ENCODE peak calls at places on chromosome 20, in nine cellular contexts. One of them, this sample, is unnamed.
A peak's percentile ranks its signal among the peaks of the same experiment; 100 is the strongest.

GRCh38 chr20:12698817-12699216 is 310.0 kb upstream of the SPTLC3 start:
- DNase-seq in lower leg skin: no peak
- DNase-seq in progenitor cell of endocrine pancreas: no peak
- DNase-seq in fibroblast of villous mesenchyme: no peak
- DNase-seq in PC-3: no peak
- DNase-seq in IMR-90: no peak
- DNase-seq in nephron progenitor cell: no peak
- DNase-seq in thoracic aorta: no peak
- DNase-seq in HL-60: no peak
- DNase-seq in this sample: no peak

GRCh38 chr20:34980543-34981213 is 25.0 kb downstream of the MYH7B start:
- DNase-seq in lower leg skin: no peak
- DNase-seq in progenitor cell of endocrine pancreas: no peak
- DNase-seq in fibroblast of villous mesenchyme: peak; percentile 58
- DNase-seq in PC-3: no peak
- DNase-seq in IMR-90: peak; percentile 22
- DNase-seq in nephron progenitor cell: no peak
- DNase-seq in thoracic aorta: no peak
- DNase-seq in HL-60: no peak
- DNase-seq in this sample: no peak

GRCh38 chr20:55678126-55678525 is 327.2 kb downstream of the CBLN4 start:
- DNase-seq in lower leg skin: no peak
- DNase-seq in progenitor cell of endocrine pancreas: no peak
- DNase-seq in fibroblast of villous mesenchyme: no peak
- DNase-seq in PC-3: no peak
- DNase-seq in IMR-90: no peak
- DNase-seq in nephron progenitor cell: no peak
- DNase-seq in thoracic aorta: no peak
- DNase-seq in HL-60: no peak
- DNase-seq in this sample: no peak

GRCh38 chr20:44410583-44411019 is 55.1 kb downstream of the HNF4A start:
- DNase-seq in lower leg skin: no peak
- DNase-seq in progenitor cell of endocrine pancreas: no peak
- DNase-seq in fibroblast of villous mesenchyme: no peak
- DNase-seq in PC-3: no peak
- DNase-seq in IMR-90: no peak
- DNase-seq in nephron progenitor cell: no peak
- DNase-seq in thoracic aorta: no peak
- DNase-seq in HL-60: no peak
- DNase-seq in this sample: no peak

GRCh38 chr20:6122873-6123649 is at the start of gene FERMT1:
- DNase-seq in lower leg skin: no peak
- DNase-seq in progenitor cell of endocrine pancreas: peak; percentile 54
- DNase-seq in fibroblast of villous mesenchyme: peak; percentile 55
- DNase-seq in PC-3: peak; percentile 96
- DNase-seq in IMR-90: peak; percentile 54
- DNase-seq in nephron progenitor cell: peak; percentile 71
- DNase-seq in thoracic aorta: no peak
- DNase-seq in HL-60: no peak
- DNase-seq in this sample: peak; percentile 60

GRCh38 chr20:46820682-46821081 is 74.0 kb upstream of the EYA2 start:
- DNase-seq in lower leg skin: peak; percentile 31
- DNase-seq in progenitor cell of endocrine pancreas: no peak
- DNase-seq in fibroblast of villous mesenchyme: no peak
- DNase-seq in PC-3: no peak
- DNase-seq in IMR-90: no peak
- DNase-seq in nephron progenitor cell: no peak
- DNase-seq in thoracic aorta: no peak
- DNase-seq in HL-60: no peak
- DNase-seq in this sample: no peak

GRCh38 chr20:33415948-33416347 is 14.6 kb upstream of the CDK5RAP1 start:
- DNase-seq in lower leg skin: no peak
- DNase-seq in progenitor cell of endocrine pancreas: no peak
- DNase-seq in fibroblast of villous mesenchyme: peak; percentile 51
- DNase-seq in PC-3: peak; percentile 44
- DNase-seq in IMR-90: peak; percentile 35
- DNase-seq in nephron progenitor cell: peak; percentile 23
- DNase-seq in thoracic aorta: no peak
- DNase-seq in HL-60: no peak
- DNase-seq in this sample: peak; percentile 24

GRCh38 chr20:24818056-24818455 is 131.0 kb upstream of the CST7 start:
- DNase-seq in lower leg skin: no peak
- DNase-seq in progenitor cell of endocrine pancreas: no peak
- DNase-seq in fibroblast of villous mesenchyme: no peak
- DNase-seq in PC-3: no peak
- DNase-seq in IMR-90: no peak
- DNase-seq in nephron progenitor cell: no peak
- DNase-seq in thoracic aorta: no peak
- DNase-seq in HL-60: no peak
- DNase-seq in this sample: no peak

GRCh38 chr20:47927385-47927851 is 142.1 kb upstream of the SULF2 start:
- DNase-seq in lower leg skin: no peak
- DNase-seq in progenitor cell of endocrine pancreas: no peak
- DNase-seq in fibroblast of villous mesenchyme: peak; percentile 36
- DNase-seq in PC-3: peak; percentile 90
- DNase-seq in IMR-90: peak; percentile 21
- DNase-seq in nephron progenitor cell: no peak
- DNase-seq in thoracic aorta: no peak
- DNase-seq in HL-60: no peak
- DNase-seq in this sample: no peak

GRCh38 chr20:1390552-1391403 is 2.1 kb downstream of the FKBP1A start:
- DNase-seq in lower leg skin: peak; percentile 68
- DNase-seq in progenitor cell of endocrine pancreas: no peak
- DNase-seq in fibroblast of villous mesenchyme: no peak
- DNase-seq in PC-3: no peak
- DNase-seq in IMR-90: no peak
- DNase-seq in nephron progenitor cell: no peak
- DNase-seq in thoracic aorta: no peak
- DNase-seq in HL-60: no peak
- DNase-seq in this sample: peak; percentile 39

GRCh38 chr20:17225891-17226409 is 890 bp upstream of the PCSK2 start:
- DNase-seq in lower leg skin: no peak
- DNase-seq in progenitor cell of endocrine pancreas: peak; percentile 17
- DNase-seq in fibroblast of villous mesenchyme: no peak
- DNase-seq in PC-3: no peak
- DNase-seq in IMR-90: no peak
- DNase-seq in nephron progenitor cell: peak; percentile 45
- DNase-seq in thoracic aorta: no peak
- DNase-seq in HL-60: no peak
- DNase-seq in this sample: no peak

GRCh38 chr20:57762531-57763234 is 52.9 kb upstream of the PMEPA1 start:
- DNase-seq in lower leg skin: peak; percentile 32
- DNase-seq in progenitor cell of endocrine pancreas: no peak
- DNase-seq in fibroblast of villous mesenchyme: no peak
- DNase-seq in PC-3: no peak
- DNase-seq in IMR-90: no peak
- DNase-seq in nephron progenitor cell: no peak
- DNase-seq in thoracic aorta: no peak
- DNase-seq in HL-60: no peak
- DNase-seq in this sample: no peak

GRCh38 chr20:709864-710761 is 34.5 kb upstream of the SCRT2 start:
- DNase-seq in lower leg skin: no peak
- DNase-seq in progenitor cell of endocrine pancreas: no peak
- DNase-seq in fibroblast of villous mesenchyme: no peak
- DNase-seq in PC-3: no peak
- DNase-seq in IMR-90: no peak
- DNase-seq in nephron progenitor cell: peak; percentile 79
- DNase-seq in thoracic aorta: no peak
- DNase-seq in HL-60: no peak
- DNase-seq in this sample: no peak

GRCh38 chr20:61953789-61954125 is 111.9 kb downstream of the TAF4 start:
- DNase-seq in lower leg skin: peak; percentile 46
- DNase-seq in progenitor cell of endocrine pancreas: no peak
- DNase-seq in fibroblast of villous mesenchyme: no peak
- DNase-seq in PC-3: no peak
- DNase-seq in IMR-90: no peak
- DNase-seq in nephron progenitor cell: no peak
- DNase-seq in thoracic aorta: no peak
- DNase-seq in HL-60: no peak
- DNase-seq in this sample: no peak
- TF ChIP-seq CTCF in lower leg skin: no peak
- TF ChIP-seq CTCF in progenitor cell of endocrine pancreas: no peak
- TF ChIP-seq CTCF in fibroblast of villous mesenchyme: no peak
- TF ChIP-seq CTCF in PC-3: no peak
- TF ChIP-seq CTCF in IMR-90: no peak
- TF ChIP-seq CTCF in nephron progenitor cell: no peak
- TF ChIP-seq CTCF in thoracic aorta: no peak
- TF ChIP-seq CTCF in HL-60: no peak
- TF ChIP-seq CTCF in this sample: no peak

GRCh38 chr20:53750827-53751393 is 157.3 kb upstream of the ZNF217 start:
- DNase-seq in lower leg skin: no peak
- DNase-seq in progenitor cell of endocrine pancreas: no peak
- DNase-seq in fibroblast of villous mesenchyme: peak; percentile 94
- DNase-seq in PC-3: peak; percentile 54
- DNase-seq in IMR-90: peak; percentile 91
- DNase-seq in nephron progenitor cell: no peak
- DNase-seq in thoracic aorta: no peak
- DNase-seq in HL-60: no peak
- DNase-seq in this sample: peak; percentile 76
- TF ChIP-seq CTCF in lower leg skin: no peak
- TF ChIP-seq CTCF in progenitor cell of endocrine pancreas: no peak
- TF ChIP-seq CTCF in fibroblast of villous mesenchyme: no peak
- TF ChIP-seq CTCF in PC-3: no peak
- TF ChIP-seq CTCF in IMR-90: no peak
- TF ChIP-seq CTCF in nephron progenitor cell: no peak
- TF ChIP-seq CTCF in thoracic aorta: no peak
- TF ChIP-seq CTCF in HL-60: no peak
- TF ChIP-seq CTCF in this sample: no peak

GRCh38 chr20:41342474-41343464 is 2.1 kb downstream of the LPIN3 start:
- DNase-seq in lower leg skin: no peak
- DNase-seq in progenitor cell of endocrine pancreas: no peak
- DNase-seq in fibroblast of villous mesenchyme: no peak
- DNase-seq in PC-3: no peak
- DNase-seq in IMR-90: no peak
- DNase-seq in nephron progenitor cell: no peak
- DNase-seq in thoracic aorta: no peak
- DNase-seq in HL-60: no peak
- DNase-seq in this sample: no peak

GRCh38 chr20:41339957-41340326 is 679 bp upstream of the LPIN3 start:
- DNase-seq in lower leg skin: peak; percentile 98
- DNase-seq in progenitor cell of endocrine pancreas: peak; percentile 94
- DNase-seq in fibroblast of villous mesenchyme: peak; percentile 69
- DNase-seq in PC-3: peak; percentile 94
- DNase-seq in IMR-90: peak; percentile 45
- DNase-seq in nephron progenitor cell: peak; percentile 91
- DNase-seq in thoracic aorta: no peak
- DNase-seq in HL-60: peak; percentile 37
- DNase-seq in this sample: peak; percentile 88

GRCh38 chr20:41336711-41337492 is 3.7 kb upstream of the LPIN3 start:
- DNase-seq in lower leg skin: no peak
- DNase-seq in progenitor cell of endocrine pancreas: no peak
- DNase-seq in fibroblast of villous mesenchyme: no peak
- DNase-seq in PC-3: no peak
- DNase-seq in IMR-90: no peak
- DNase-seq in nephron progenitor cell: no peak
- DNase-seq in thoracic aorta: no peak
- DNase-seq in HL-60: no peak
- DNase-seq in this sample: no peak

GRCh38 chr20:41344477-41344876 is 3.9 kb downstream of the LPIN3 start:
- DNase-seq in lower leg skin: no peak
- DNase-seq in progenitor cell of endocrine pancreas: no peak
- DNase-seq in fibroblast of villous mesenchyme: no peak
- DNase-seq in PC-3: no peak
- DNase-seq in IMR-90: no peak
- DNase-seq in nephron progenitor cell: no peak
- DNase-seq in thoracic aorta: no peak
- DNase-seq in HL-60: no peak
- DNase-seq in this sample: no peak

GRCh38 chr20:41340327-41341055 is at the start of gene LPIN3:
- DNase-seq in lower leg skin: peak; percentile 98
- DNase-seq in progenitor cell of endocrine pancreas: peak; percentile 85
- DNase-seq in fibroblast of villous mesenchyme: peak; percentile 94
- DNase-seq in PC-3: peak; percentile 98
- DNase-seq in IMR-90: peak; percentile 63
- DNase-seq in nephron progenitor cell: peak; percentile 94
- DNase-seq in thoracic aorta: peak; percentile 43
- DNase-seq in HL-60: no peak
- DNase-seq in this sample: peak; percentile 67
- TF ChIP-seq CTCF in lower leg skin: no peak
- TF ChIP-seq CTCF in progenitor cell of endocrine pancreas: no peak
- TF ChIP-seq CTCF in fibroblast of villous mesenchyme: peak; percentile 28
- TF ChIP-seq CTCF in PC-3: no peak
- TF ChIP-seq CTCF in IMR-90: no peak
- TF ChIP-seq CTCF in nephron progenitor cell: peak; percentile 22
- TF ChIP-seq CTCF in thoracic aorta: peak; percentile 8
- TF ChIP-seq CTCF in HL-60: no peak
- TF ChIP-seq CTCF in this sample: peak; percentile 37

GRCh38 chr20:61560361-61560853 is 308.3 kb downstream of the CDH4 start:
- DNase-seq in lower leg skin: no peak
- DNase-seq in progenitor cell of endocrine pancreas: no peak
- DNase-seq in fibroblast of villous mesenchyme: peak; percentile 3
- DNase-seq in PC-3: peak; percentile 4
- DNase-seq in IMR-90: peak; percentile 42
- DNase-seq in nephron progenitor cell: no peak
- DNase-seq in thoracic aorta: no peak
- DNase-seq in HL-60: no peak
- DNase-seq in this sample: no peak
- TF ChIP-seq CTCF in lower leg skin: no peak
- TF ChIP-seq CTCF in progenitor cell of endocrine pancreas: no peak
- TF ChIP-seq CTCF in fibroblast of villous mesenchyme: no peak
- TF ChIP-seq CTCF in PC-3: no peak
- TF ChIP-seq CTCF in IMR-90: peak; percentile 14
- TF ChIP-seq CTCF in nephron progenitor cell: no peak
- TF ChIP-seq CTCF in thoracic aorta: no peak
- TF ChIP-seq CTCF in HL-60: no peak
- TF ChIP-seq CTCF in this sample: no peak